ENCODE peak calls at places on chromosome 17, in six cellular contexts. Q, C, P, K, J and A are unnamed samples.

GRCh38 chr17:58564971-58565370 is 50.5 kb upstream of the MTMR4 start:
- DNase-seq in Q (no peak), C (no peak), P (no peak), K (no peak), J (no peak), A (no peak)

GRCh38 chr17:44002141-44002848 is 2.1 kb upstream of the NAGS start:
- DNase-seq in Q (no peak), C (no peak), P (no peak), K (peak; percentile 57), J (peak; percentile 29), A (no peak)

GRCh38 chr17:82528484-82529265 is 9.1 kb downstream of the FOXK2 start:
- DNase-seq in Q (peak; percentile 37), C (no peak), P (peak; percentile 57), K (peak; percentile 22), J (peak; percentile 78), A (peak; percentile 57)

GRCh38 chr17:57517216-57517518 is 227.9 kb downstream of the CCDC182 start:
- DNase-seq in Q (no peak), C (no peak), P (no peak), K (no peak), J (no peak), A (no peak)

GRCh38 chr17:83076930-83077329 is 2.5 kb upstream of the METRNL start:
- DNase-seq in Q (no peak), C (no peak), P (no peak), K (no peak), J (no peak), A (no peak)

GRCh38 chr17:2025220-2025621 is at the start of gene RTN4RL1:
- DNase-seq in Q (peak; percentile 69), C (peak; percentile 79), P (peak; percentile 41), K (no peak), J (peak; percentile 87), A (peak; percentile 37)

GRCh38 chr17:27091043-27091497 is 202.8 kb upstream of the WSB1 start:
- DNase-seq in Q (no peak), C (no peak), P (no peak), K (no peak), J (no peak), A (no peak)

GRCh38 chr17:82887255-82888164 is 47.7 kb upstream of the ZNF750 start:
- DNase-seq in Q (no peak), C (no peak), P (no peak), K (no peak), J (no peak), A (no peak)

GRCh38 chr17:5592382-5592781 is 8.1 kb upstream of the NLRP1 start:
- DNase-seq in Q (peak; percentile 46), C (no peak), P (peak; percentile 25), K (peak; percentile 28), J (peak; percentile 40), A (peak; percentile 58)

GRCh38 chr17:19003966-19004600 is 481 bp downstream of the FAM83G start:
- DNase-seq in Q (peak; percentile 63), C (peak; percentile 75), P (no peak), K (no peak), J (peak; percentile 72), A (no peak)

GRCh38 chr17:76781056-76781982 is 43.4 kb downstream of the MFSD11 start:
- DNase-seq in Q (peak; percentile 6), C (no peak), P (no peak), K (no peak), J (no peak), A (no peak)

GRCh38 chr17:29569245-29569950 is 897 bp downstream of the TP53I13 start:
- DNase-seq in Q (no peak), C (no peak), P (no peak), K (no peak), J (peak; percentile 19), A (no peak)

GRCh38 chr17:82984751-82985435 is 94.5 kb upstream of the METRNL start:
- DNase-seq in Q (peak; percentile 29), C (no peak), P (no peak), K (no peak), J (no peak), A (no peak)

GRCh38 chr17:45092932-45093430 is 31.9 kb downstream of the NMT1 start:
- DNase-seq in Q (no peak), C (no peak), P (no peak), K (peak; percentile 98), J (peak; percentile 97), A (peak; percentile 92)

GRCh38 chr17:61504697-61505096 is 52.5 kb downstream of the TBX4 start:
- DNase-seq in Q (no peak), C (no peak), P (no peak), K (peak; percentile 77), J (no peak), A (no peak)

GRCh38 chr17:11150946-11151345 is 90.1 kb upstream of the SHISA6 start:
- DNase-seq in Q (no peak), C (no peak), P (no peak), K (no peak), J (no peak), A (no peak)

GRCh38 chr17:76570457-76570856 is 15.2 kb downstream of the ST6GALNAC2 start:
- DNase-seq in Q (no peak), C (no peak), P (no peak), K (no peak), J (no peak), A (no peak)

GRCh38 chr17:56125830-56126819 is 27.1 kb upstream of the ANKFN1 start:
- DNase-seq in Q (peak; percentile 11), C (peak; percentile 12), P (no peak), K (peak; percentile 80), J (peak; percentile 5), A (peak; percentile 2)

GRCh38 chr17:10668771-10669170 is 11.7 kb upstream of the MYH3 start:
- DNase-seq in Q (no peak), C (no peak), P (no peak), K (no peak), J (peak; percentile 39), A (no peak)

GRCh38 chr17:2406903-2407790 is 6.3 kb upstream of the MNT start:
- DNase-seq in Q (no peak), C (peak; percentile 29), P (no peak), K (peak; percentile 63), J (peak; percentile 67), A (no peak)

GRCh38 chr17:50278526-50279180 is 4.4 kb downstream of the TMEM92 start:
- DNase-seq in Q (no peak), C (no peak), P (no peak), K (no peak), J (no peak), A (no peak)

GRCh38 chr17:78407387-78407990 is 29.0 kb downstream of the PGS1 start:
- DNase-seq in Q (no peak), C (no peak), P (no peak), K (no peak), J (no peak), A (no peak)

GRCh38 chr17:72657467-72658317 is 434.8 kb downstream of the SLC39A11 start:
- DNase-seq in Q (no peak), C (no peak), P (no peak), K (no peak), J (no peak), A (no peak)